ENCODE peak calls at places on chromosomes 11 and 22, in six cellular contexts. E, I, F, Y, R and K are unnamed samples.

GRCh38 chr11:28756977-28757376 is 648.8 kb downstream of the METTL15 start:
- DNase-seq in E (no peak), I (peak), F (peak), Y (no peak), R (no peak), K (peak)

GRCh38 chr22:25407859-25408229 is 156.6 kb upstream of the GRK3 start:
- DNase-seq in E (no peak), I (no peak), F (no peak), Y (no peak), R (no peak), K (no peak)

GRCh38 chr22:31451709-31452571 is 37.7 kb downstream of the EIF4ENIF1 start:
- DNase-seq in E (no peak), I (peak), F (peak), Y (no peak), R (peak), K (peak)

GRCh38 chr11:111586305-111586915 is 15.8 kb upstream of the SIK2 start:
- DNase-seq in E (no peak), I (peak), F (peak), Y (no peak), R (peak), K (peak)

GRCh38 chr11:24509114-24509513 is 12.3 kb downstream of the LUZP2 start:
- DNase-seq in E (no peak), I (peak), F (no peak), Y (no peak), R (no peak), K (peak)

GRCh38 chr22:39833610-39834009 is 60.0 kb downstream of the ENTHD1 start:
- DNase-seq in E (no peak), I (no peak), F (no peak), Y (no peak), R (no peak), K (no peak)

GRCh38 chr11:67352546-67353316 is 615 bp downstream of the POLD4 start:
- DNase-seq in E (no peak), I (no peak), F (no peak), Y (no peak), R (peak), K (no peak)

GRCh38 chr11:112270551-112271180 is 10.0 kb upstream of the PLET1 start:
- DNase-seq in E (no peak), I (no peak), F (no peak), Y (no peak), R (peak), K (no peak)

GRCh38 chr22:21643533-21644357 is 1.6 kb downstream of the SDF2L1 start:
- DNase-seq in E (no peak), I (no peak), F (no peak), Y (no peak), R (no peak), K (no peak)

GRCh38 chr11:2834893-2835767 is 50.4 kb downstream of the CDKN1C start:
- DNase-seq in E (no peak), I (peak), F (peak), Y (no peak), R (peak), K (peak)

GRCh38 chr22:25085156-25085555 is 114.5 kb upstream of the CRYBB3 start:
- DNase-seq in E (no peak), I (no peak), F (no peak), Y (no peak), R (peak), K (no peak)

GRCh38 chr22:22486132-22486899 is 22.2 kb downstream of the ZNF280B start:
- DNase-seq in E (no peak), I (no peak), F (no peak), Y (no peak), R (no peak), K (no peak)

GRCh38 chr11:64225608-64226506 is at the start of the genes NUDT22 and TRPT1:
- DNase-seq in E (peak), I (peak), F (peak), Y (no peak), R (peak), K (peak)

GRCh38 chr11:119538748-119539147 is 115.8 kb upstream of the THY1 start:
- DNase-seq in E (no peak), I (no peak), F (no peak), Y (no peak), R (peak), K (no peak)

GRCh38 chr11:119533931-119534694 is 111.1 kb upstream of the THY1 start:
- DNase-seq in E (peak), I (peak), F (peak), Y (peak), R (peak), K (peak)

GRCh38 chr11:119537641-119538253 is 114.8 kb upstream of the THY1 start:
- DNase-seq in E (no peak), I (no peak), F (no peak), Y (no peak), R (no peak), K (no peak)

GRCh38 chr11:119533462-119533861 is 110.5 kb upstream of the THY1 start:
- DNase-seq in E (no peak), I (no peak), F (no peak), Y (no peak), R (no peak), K (no peak)

DNA sequence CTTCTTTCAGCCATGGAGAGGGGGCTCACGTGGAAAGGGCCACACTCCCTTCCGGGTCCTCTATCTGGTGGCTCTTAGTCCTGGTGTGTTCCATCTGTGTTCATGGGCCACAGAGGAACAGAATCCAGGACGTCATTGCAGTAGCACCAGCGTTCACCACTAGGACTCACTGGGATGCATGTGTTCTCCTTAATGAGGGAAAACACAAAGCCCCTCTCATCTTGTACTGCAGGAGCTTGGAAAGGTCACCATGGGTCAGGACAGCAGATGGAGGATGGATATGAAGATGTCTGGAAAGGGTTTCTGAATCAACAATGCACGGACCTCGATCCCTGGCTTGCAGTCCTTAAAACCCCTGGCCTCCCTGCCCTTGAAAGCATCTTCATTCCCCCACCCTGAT is 113.8 kb upstream of the THY1 start:
- DNase-seq in E (no peak), I (no peak), F (peak), Y (no peak), R (no peak), K (no peak)
- H2BK5ac ChIP-seq in E (no peak), I (no peak), F (no peak), Y (no peak), R (no peak), K (no peak)

DNA sequence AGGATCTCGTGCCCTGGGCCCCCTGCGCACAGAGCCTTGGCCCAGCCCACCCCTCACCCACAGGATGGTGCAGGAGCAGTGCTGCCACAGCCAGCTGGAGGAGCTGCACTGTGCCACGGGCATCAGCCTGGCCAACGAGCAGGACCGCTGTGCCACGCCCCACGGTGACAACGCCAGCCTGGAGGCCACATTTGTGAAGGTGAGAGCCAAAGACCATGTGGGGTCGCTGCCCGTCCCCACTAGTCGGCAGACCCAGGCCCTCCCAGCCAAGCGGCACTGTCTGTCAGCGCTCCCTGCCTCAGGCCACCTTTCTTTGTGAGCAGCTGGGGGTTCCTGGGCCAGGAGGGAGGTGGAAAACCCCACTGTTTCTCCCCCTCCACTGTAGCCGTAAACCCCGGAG is 22.8 kb downstream of the FBLN1 start:
- DNase-seq in E (no peak), I (no peak), F (no peak), Y (no peak), R (no peak), K (no peak)
- H4K8ac ChIP-seq in E (no peak), I (no peak), F (no peak), Y (no peak), R (no peak), K (no peak)

DNA sequence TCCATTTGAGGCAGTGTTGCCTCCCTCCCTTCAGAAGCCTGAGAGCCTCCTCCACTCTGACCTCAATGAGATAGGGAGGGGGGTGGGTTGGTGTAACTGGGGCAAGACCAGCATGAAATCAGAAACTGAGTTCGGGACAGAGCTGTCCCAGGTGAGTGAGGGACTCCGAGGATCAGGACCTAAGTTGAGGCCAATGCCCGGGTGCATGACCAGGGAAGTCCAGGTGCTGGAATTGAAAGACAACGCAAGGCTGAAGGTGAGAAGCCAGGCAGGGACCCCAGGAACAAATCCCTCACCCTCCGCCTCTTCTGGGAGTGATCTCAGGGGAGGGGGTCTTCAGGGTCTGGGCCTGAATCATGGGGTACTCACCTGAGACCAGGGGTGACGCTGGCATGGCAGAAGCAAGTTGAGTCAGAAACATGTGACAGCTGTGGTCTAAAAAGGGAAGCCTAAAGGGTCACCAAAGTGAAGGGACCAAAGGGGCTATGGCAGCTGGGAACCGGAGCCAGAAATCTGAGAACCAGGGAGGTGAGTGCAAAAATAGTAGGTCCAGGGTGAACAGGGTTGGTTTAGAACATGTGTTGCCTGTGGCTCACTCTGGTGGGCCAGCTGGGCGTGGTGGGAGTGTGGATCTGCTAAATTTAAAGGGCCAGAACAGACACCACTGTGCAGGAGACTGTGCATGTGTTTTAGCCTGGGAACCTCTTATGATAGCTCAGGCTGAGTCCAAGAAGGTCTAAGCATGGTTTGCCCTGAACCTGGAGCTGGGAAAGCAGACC is 41.1 kb upstream of the ZBED5 start:
- DNase-seq in E (no peak), I (no peak), F (no peak), Y (no peak), R (no peak), K (no peak)
- H3K4me3 ChIP-seq in E (no peak), I (peak), F (no peak), Y (no peak), R (no peak), K (no peak)

GRCh38 chr11:48064306-48064705 is 83.9 kb downstream of the PTPRJ start:
- DNase-seq in E (no peak), I (peak), F (no peak), Y (no peak), R (no peak), K (peak)
- H2BK5ac ChIP-seq in E (no peak), I (peak), F (no peak), Y (no peak), R (no peak), K (peak)

DNA sequence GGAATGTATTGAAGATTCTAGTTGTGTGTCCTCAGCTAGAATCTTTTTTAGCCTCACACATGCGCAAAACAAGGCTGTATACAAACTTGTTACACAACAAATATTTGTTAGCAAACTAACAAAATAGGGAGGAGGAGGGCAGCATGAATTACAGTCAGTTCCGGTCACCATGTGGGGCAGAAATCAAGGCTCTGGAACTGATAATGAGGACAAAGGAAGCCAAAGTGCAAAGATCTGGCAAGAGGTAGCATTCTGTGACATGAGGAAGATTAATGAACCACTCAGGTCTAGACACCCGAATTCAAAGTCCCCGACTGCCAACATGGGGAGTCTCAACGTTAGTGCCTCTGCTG is 1.9 kb downstream of the SUN2 start:
- DNase-seq in E (no peak), I (no peak), F (no peak), Y (no peak), R (peak), K (no peak)
- H4K8ac ChIP-seq in E (no peak), I (no peak), F (no peak), Y (no peak), R (no peak), K (peak)